ENCODE peak calls at places on chromosomes 3 and 15, in five cellular contexts. T is OCI-LY7, Y is erythroblast, J is occipital lobe, P is GM03348. H is an unnamed sample.

GRCh38 chr3:50345586-50345985 is at the start of gene ZMYND10:
- DNase-seq in J (peak), Y (peak), T (peak), P (peak), H (peak)

GRCh38 chr3:73389104-73389809 is 235.5 kb downstream of the PDZRN3 start:
- DNase-seq in P (no peak), J (no peak), Y (no peak), T (no peak), H (no peak)

GRCh38 chr3:113186566-113186965 is 24.8 kb upstream of the BOC start:
- DNase-seq in J (no peak), Y (no peak), P (no peak), T (no peak), H (no peak)

GRCh38 chr15:89841306-89841705 is 26.7 kb upstream of the ANPEP start:
- DNase-seq in T (no peak), P (no peak), Y (no peak), J (no peak), H (no peak)

GRCh38 chr3:197125601-197126000 is 96.0 kb upstream of the MELTF start:
- DNase-seq in P (peak), J (no peak), Y (no peak), T (no peak), H (no peak)

GRCh38 chr15:70023769-70024491 is 73.8 kb downstream of the TLE3 start:
- DNase-seq in P (peak), T (no peak), J (no peak), Y (no peak), H (no peak)

GRCh38 chr3:195774917-195775316 is 36.8 kb downstream of the MUC4 start:
- DNase-seq in Y (peak), J (no peak), T (no peak), P (peak), H (peak)

GRCh38 chr3:42654331-42655201 is 1.1 kb downstream of the ZBTB47 start:
- DNase-seq in J (peak), P (peak), T (no peak), Y (peak), H (peak)

GRCh38 chr3:159528251-159528895 is 460.3 kb upstream of the IL12A start:
- DNase-seq in Y (no peak), T (no peak), P (no peak), J (peak), H (no peak)

GRCh38 chr3:73509812-73510211 is 114.9 kb downstream of the PDZRN3 start:
- DNase-seq in T (no peak), Y (no peak), J (no peak), P (peak), H (no peak)

GRCh38 chr3:133097214-133097613 is 59.0 kb downstream of the TMEM108 start:
- DNase-seq in J (no peak), Y (no peak), T (no peak), P (no peak), H (peak)

GRCh38 chr3:112056451-112056929 is 22.0 kb downstream of the TMPRSS7 start:
- DNase-seq in T (no peak), J (no peak), Y (no peak), P (peak), H (no peak)

GRCh38 chr3:111610189-111610588 is 15.0 kb upstream of the ZBED2 start:
- DNase-seq in Y (no peak), J (no peak), P (no peak), T (peak), H (no peak)

GRCh38 chr3:69649713-69650419 is 89.4 kb upstream of the MITF start:
- DNase-seq in P (no peak), Y (no peak), J (no peak), T (no peak), H (no peak)

GRCh38 chr15:63405683-63406456 is 24.2 kb upstream of the CA12 start:
- DNase-seq in Y (no peak), J (no peak), T (peak), P (peak), H (no peak)

GRCh38 chr15:68210821-68211655 is 5.9 kb upstream of the CALML4 start:
- DNase-seq in Y (peak), J (peak), T (peak), P (peak), H (peak)

GRCh38 chr3:68162644-68163043 is 508.2 kb upstream of the SUCLG2 start:
- DNase-seq in P (no peak), Y (no peak), J (no peak), T (no peak), H (no peak)

GRCh38 chr15:28132524-28133275 is 33.6 kb upstream of the OCA2 start:
- DNase-seq in P (peak), J (no peak), Y (no peak), T (no peak), H (no peak)

GRCh38 chr15:75597667-75598341 is 18.7 kb upstream of the PTPN9 start:
- DNase-seq in P (peak), J (no peak), Y (peak), T (peak), H (no peak)

GRCh38 chr3:43691120-43692002 is 623 bp downstream of the ABHD5 start:
- DNase-seq in T (peak), P (peak), Y (peak), J (peak), H (peak)

GRCh38 chr3:27686642-27687041 is 35.5 kb downstream of the EOMES start:
- DNase-seq in Y (no peak), J (no peak), P (peak), T (no peak), H (no peak)

GRCh38 chr3:45210308-45211038 is 15.6 kb downstream of the TMEM158 start:
- DNase-seq in J (no peak), P (peak), T (peak), Y (peak), H (peak)

GRCh38 chr15:62858343-62858742 is 184.2 kb upstream of the TPM1 start:
- DNase-seq in T (no peak), Y (no peak), J (no peak), P (no peak), H (no peak)

GRCh38 chr15:100328796-100329195 is 13.0 kb downstream of the ADAMTS17 start:
- DNase-seq in T (peak), J (no peak), Y (no peak), P (no peak), H (no peak)

GRCh38 chr15:87416591-87417257 is 839.8 kb downstream of the NTRK3 start:
- DNase-seq in T (no peak), J (no peak), Y (no peak), P (no peak), H (peak)

GRCh38 chr3:112376996-112377395 is 44.0 kb downstream of the CD200 start:
- DNase-seq in T (no peak), P (no peak), J (no peak), Y (no peak), H (no peak)

GRCh38 chr3:50237754-50238548 is 1.9 kb downstream of the GNAI2 start:
- DNase-seq in T (peak), J (peak), P (peak), Y (peak), H (peak)

GRCh38 chr3:73661262-73661661 is 36.5 kb upstream of the PDZRN3 start:
- DNase-seq in Y (no peak), J (no peak), T (no peak), P (no peak), H (no peak)

GRCh38 chr15:30885814-30886213 is 17.9 kb upstream of the FAN1 start:
- DNase-seq in T (no peak), Y (peak), P (peak), J (no peak), H (no peak)

GRCh38 chr15:80072285-80072684 is 12.8 kb downstream of the ZFAND6 start:
- DNase-seq in T (peak), P (peak), J (no peak), Y (peak), H (peak)

GRCh38 chr3:8621141-8621540 is 23.5 kb downstream of the SSUH2 start:
- DNase-seq in P (no peak), T (no peak), J (no peak), Y (no peak), H (no peak)

GRCh38 chr3:113255854-113256615 is 44.7 kb downstream of the BOC start:
- DNase-seq in P (no peak), Y (no peak), T (no peak), J (no peak), H (no peak)

GRCh38 chr15:32706704-32707103 is 11.1 kb upstream of the GREM1 start:
- DNase-seq in Y (no peak), T (no peak), P (peak), J (no peak), H (no peak)

GRCh38 chr3:48445277-48445882 is 1.2 kb upstream of the ATRIP start:
- DNase-seq in T (no peak), J (no peak), P (no peak), Y (no peak), H (no peak)

GRCh38 chr15:73078722-73079121 is 26.5 kb downstream of the NEO1 start:
- DNase-seq in T (no peak), P (peak), Y (no peak), J (no peak), H (no peak)

GRCh38 chr15:36807134-36807764 is 227.8 kb downstream of the CDIN1 start:
- DNase-seq in Y (no peak), J (no peak), T (no peak), P (no peak), H (no peak)

GRCh38 chr15:93121089-93121488 is 32.1 kb upstream of the RGMA start:
- DNase-seq in J (no peak), Y (no peak), P (no peak), T (no peak), H (no peak)

GRCh38 chr3:27614592-27614991 is 107.5 kb downstream of the EOMES start:
- DNase-seq in Y (peak), P (no peak), T (peak), J (no peak), H (no peak)

GRCh38 chr3:129654126-129654525 is 47.6 kb upstream of the PLXND1 start:
- DNase-seq in T (no peak), J (no peak), P (peak), Y (no peak), H (no peak)

H was measured in BE2C.